ENCODE peak calls at places on chromosomes 4 and X, in nine cellular contexts. One of them, this sample, is unnamed.

GRCh38 chr4:80180743-80181142 is 16.6 kb upstream of the PRDM8 start:
- DNase-seq in HT1080: peak
- DNase-seq in GM13976: no peak
- DNase-seq in NCI-H2081 treated with DMSO at 0.1 percent for 48 hours: no peak
- DNase-seq in fibroblast of mammary gland: peak
- DNase-seq in NCI-H187: no peak
- DNase-seq in NCI-H524: no peak
- DNase-seq in CD14-positive monocyte: no peak
- DNase-seq in GM13977: no peak
- DNase-seq in this sample: no peak

GRCh38 chrX:100447563-100448397 is 37.7 kb upstream of the PCDH19 start:
- DNase-seq in HT1080: peak
- DNase-seq in GM13976: peak
- DNase-seq in NCI-H2081 treated with DMSO at 0.1 percent for 48 hours: no peak
- DNase-seq in fibroblast of mammary gland: peak
- DNase-seq in NCI-H187: no peak
- DNase-seq in NCI-H524: peak
- DNase-seq in CD14-positive monocyte: no peak
- DNase-seq in GM13977: peak
- DNase-seq in this sample: peak

GRCh38 chr4:15853345-15853744 is 75.2 kb downstream of the CD38 start:
- DNase-seq in HT1080: no peak
- DNase-seq in GM13976: no peak
- DNase-seq in NCI-H2081 treated with DMSO at 0.1 percent for 48 hours: no peak
- DNase-seq in fibroblast of mammary gland: no peak
- DNase-seq in NCI-H187: no peak
- DNase-seq in NCI-H524: no peak
- DNase-seq in CD14-positive monocyte: no peak
- DNase-seq in GM13977: no peak
- DNase-seq in this sample: no peak

GRCh38 chr4:127631420-127631819 is 1.3 kb upstream of the INTU start:
- DNase-seq in HT1080: peak
- DNase-seq in GM13976: no peak
- DNase-seq in NCI-H2081 treated with DMSO at 0.1 percent for 48 hours: no peak
- DNase-seq in fibroblast of mammary gland: peak
- DNase-seq in NCI-H187: no peak
- DNase-seq in NCI-H524: no peak
- DNase-seq in CD14-positive monocyte: no peak
- DNase-seq in GM13977: no peak
- DNase-seq in this sample: no peak

GRCh38 chr4:160110891-160111290 is 1008.0 kb downstream of the RAPGEF2 start:
- DNase-seq in HT1080: no peak
- DNase-seq in GM13976: no peak
- DNase-seq in NCI-H2081 treated with DMSO at 0.1 percent for 48 hours: no peak
- DNase-seq in fibroblast of mammary gland: no peak
- DNase-seq in NCI-H187: no peak
- DNase-seq in NCI-H524: no peak
- DNase-seq in CD14-positive monocyte: no peak
- DNase-seq in GM13977: no peak
- DNase-seq in this sample: no peak

GRCh38 chr4:110926841-110927400 is 304.0 kb upstream of the PITX2 start:
- DNase-seq in HT1080: no peak
- DNase-seq in GM13976: no peak
- DNase-seq in NCI-H2081 treated with DMSO at 0.1 percent for 48 hours: no peak
- DNase-seq in fibroblast of mammary gland: no peak
- DNase-seq in NCI-H187: no peak
- DNase-seq in NCI-H524: no peak
- DNase-seq in CD14-positive monocyte: no peak
- DNase-seq in GM13977: no peak
- DNase-seq in this sample: no peak

GRCh38 chrX:13899607-13900006 is 82.7 kb upstream of the GPM6B start:
- DNase-seq in HT1080: peak
- DNase-seq in GM13976: no peak
- DNase-seq in NCI-H2081 treated with DMSO at 0.1 percent for 48 hours: no peak
- DNase-seq in fibroblast of mammary gland: peak
- DNase-seq in NCI-H187: no peak
- DNase-seq in NCI-H524: no peak
- DNase-seq in CD14-positive monocyte: no peak
- DNase-seq in GM13977: no peak
- DNase-seq in this sample: no peak

GRCh38 chr4:7282094-7282370 is 89.7 kb downstream of the SORCS2 start:
- DNase-seq in HT1080: no peak
- DNase-seq in GM13976: no peak
- DNase-seq in NCI-H2081 treated with DMSO at 0.1 percent for 48 hours: no peak
- DNase-seq in fibroblast of mammary gland: no peak
- DNase-seq in NCI-H187: no peak
- DNase-seq in NCI-H524: peak
- DNase-seq in CD14-positive monocyte: no peak
- DNase-seq in GM13977: no peak
- DNase-seq in this sample: no peak

GRCh38 chr4:2330119-2331042 is 68.5 kb upstream of the MXD4 start:
- DNase-seq in HT1080: peak
- DNase-seq in GM13976: no peak
- DNase-seq in NCI-H2081 treated with DMSO at 0.1 percent for 48 hours: no peak
- DNase-seq in fibroblast of mammary gland: peak
- DNase-seq in NCI-H187: no peak
- DNase-seq in NCI-H524: no peak
- DNase-seq in CD14-positive monocyte: no peak
- DNase-seq in GM13977: no peak
- DNase-seq in this sample: no peak

GRCh38 chr4:104879367-104879766 is 267.3 kb upstream of the TET2 start:
- DNase-seq in HT1080: no peak
- DNase-seq in GM13976: no peak
- DNase-seq in NCI-H2081 treated with DMSO at 0.1 percent for 48 hours: no peak
- DNase-seq in fibroblast of mammary gland: peak
- DNase-seq in NCI-H187: no peak
- DNase-seq in NCI-H524: no peak
- DNase-seq in CD14-positive monocyte: no peak
- DNase-seq in GM13977: no peak
- DNase-seq in this sample: no peak

GRCh38 chrX:7711167-7711566 is 131.8 kb upstream of the VCX start:
- DNase-seq in HT1080: peak
- DNase-seq in GM13976: no peak
- DNase-seq in NCI-H2081 treated with DMSO at 0.1 percent for 48 hours: no peak
- DNase-seq in fibroblast of mammary gland: no peak
- DNase-seq in NCI-H187: no peak
- DNase-seq in NCI-H524: no peak
- DNase-seq in CD14-positive monocyte: no peak
- DNase-seq in GM13977: no peak
- DNase-seq in this sample: no peak

GRCh38 chr4:16442296-16442695 is 216.0 kb upstream of the TAPT1 start:
- DNase-seq in HT1080: no peak
- DNase-seq in GM13976: no peak
- DNase-seq in NCI-H2081 treated with DMSO at 0.1 percent for 48 hours: no peak
- DNase-seq in fibroblast of mammary gland: no peak
- DNase-seq in NCI-H187: no peak
- DNase-seq in NCI-H524: no peak
- DNase-seq in CD14-positive monocyte: no peak
- DNase-seq in GM13977: no peak
- DNase-seq in this sample: no peak

GRCh38 chrX:16934212-16934611 is 12.2 kb upstream of the REPS2 start:
- DNase-seq in HT1080: no peak
- DNase-seq in GM13976: no peak
- DNase-seq in NCI-H2081 treated with DMSO at 0.1 percent for 48 hours: no peak
- DNase-seq in fibroblast of mammary gland: no peak
- DNase-seq in NCI-H187: no peak
- DNase-seq in NCI-H524: peak
- DNase-seq in CD14-positive monocyte: no peak
- DNase-seq in GM13977: no peak
- DNase-seq in this sample: no peak

GRCh38 chr4:159564615-159565014 is 461.7 kb downstream of the RAPGEF2 start:
- DNase-seq in HT1080: no peak
- DNase-seq in GM13976: no peak
- DNase-seq in NCI-H2081 treated with DMSO at 0.1 percent for 48 hours: no peak
- DNase-seq in fibroblast of mammary gland: no peak
- DNase-seq in NCI-H187: no peak
- DNase-seq in NCI-H524: no peak
- DNase-seq in CD14-positive monocyte: no peak
- DNase-seq in GM13977: no peak
- DNase-seq in this sample: no peak

GRCh38 chrX:275967-276587 is 5.1 kb upstream of the PLCXD1 start:
- DNase-seq in HT1080: no peak
- DNase-seq in GM13976: peak
- DNase-seq in NCI-H2081 treated with DMSO at 0.1 percent for 48 hours: no peak
- DNase-seq in fibroblast of mammary gland: peak
- DNase-seq in NCI-H187: no peak
- DNase-seq in NCI-H524: no peak
- DNase-seq in CD14-positive monocyte: peak
- DNase-seq in GM13977: peak
- DNase-seq in this sample: peak

GRCh38 chrX:45011131-45011530 is 138.1 kb downstream of the KDM6A start:
- DNase-seq in HT1080: peak
- DNase-seq in GM13976: no peak
- DNase-seq in NCI-H2081 treated with DMSO at 0.1 percent for 48 hours: no peak
- DNase-seq in fibroblast of mammary gland: peak
- DNase-seq in NCI-H187: no peak
- DNase-seq in NCI-H524: no peak
- DNase-seq in CD14-positive monocyte: no peak
- DNase-seq in GM13977: no peak
- DNase-seq in this sample: no peak

GRCh38 chrX:119407681-119408080 is 8.5 kb downstream of the SLC25A43 start:
- DNase-seq in HT1080: peak
- DNase-seq in GM13976: no peak
- DNase-seq in NCI-H2081 treated with DMSO at 0.1 percent for 48 hours: no peak
- DNase-seq in fibroblast of mammary gland: peak
- DNase-seq in NCI-H187: no peak
- DNase-seq in NCI-H524: no peak
- DNase-seq in CD14-positive monocyte: no peak
- DNase-seq in GM13977: no peak
- DNase-seq in this sample: no peak

GRCh38 chrX:83510466-83511181 is 2.5 kb downstream of the POU3F4 start:
- DNase-seq in HT1080: no peak
- DNase-seq in GM13976: no peak
- DNase-seq in NCI-H2081 treated with DMSO at 0.1 percent for 48 hours: no peak
- DNase-seq in fibroblast of mammary gland: no peak
- DNase-seq in NCI-H187: no peak
- DNase-seq in NCI-H524: no peak
- DNase-seq in CD14-positive monocyte: no peak
- DNase-seq in GM13977: no peak
- DNase-seq in this sample: no peak

GRCh38 chrX:137194164-137194563 is 160.4 kb upstream of the GPR101 start:
- DNase-seq in HT1080: peak
- DNase-seq in GM13976: peak
- DNase-seq in NCI-H2081 treated with DMSO at 0.1 percent for 48 hours: no peak
- DNase-seq in fibroblast of mammary gland: peak
- DNase-seq in NCI-H187: no peak
- DNase-seq in NCI-H524: peak
- DNase-seq in CD14-positive monocyte: no peak
- DNase-seq in GM13977: peak
- DNase-seq in this sample: peak

GRCh38 chr4:128228778-128229457 is 58.7 kb downstream of the PGRMC2 start:
- DNase-seq in HT1080: no peak
- DNase-seq in GM13976: no peak
- DNase-seq in NCI-H2081 treated with DMSO at 0.1 percent for 48 hours: no peak
- DNase-seq in fibroblast of mammary gland: no peak
- DNase-seq in NCI-H187: no peak
- DNase-seq in NCI-H524: peak
- DNase-seq in CD14-positive monocyte: no peak
- DNase-seq in GM13977: no peak
- DNase-seq in this sample: no peak

GRCh38 chr4:139564502-139564901 is 8.5 kb upstream of the SETD7 start:
- DNase-seq in HT1080: no peak
- DNase-seq in GM13976: no peak
- DNase-seq in NCI-H2081 treated with DMSO at 0.1 percent for 48 hours: no peak
- DNase-seq in fibroblast of mammary gland: no peak
- DNase-seq in NCI-H187: no peak
- DNase-seq in NCI-H524: no peak
- DNase-seq in CD14-positive monocyte: no peak
- DNase-seq in GM13977: no peak
- DNase-seq in this sample: no peak

GRCh38 chr4:180558427-180558826 is 1684.8 kb upstream of the TENM3 start:
- DNase-seq in HT1080: no peak
- DNase-seq in GM13976: no peak
- DNase-seq in NCI-H2081 treated with DMSO at 0.1 percent for 48 hours: peak
- DNase-seq in fibroblast of mammary gland: no peak
- DNase-seq in NCI-H187: no peak
- DNase-seq in NCI-H524: no peak
- DNase-seq in CD14-positive monocyte: no peak
- DNase-seq in GM13977: no peak
- DNase-seq in this sample: no peak